ENCODE peak calls at places on chromosomes 6 and 20, in six cellular contexts. E is Peyer's patch, S is upper lobe of left lung, L is mammary epithelial cell, F is PC-3, H is heart left ventricle. J is an unnamed sample.

GRCh38 chr6:56540950-56541600 is 101.6 kb downstream of the DST start:
- DNase-seq in E (no peak), S (no peak), L (no peak), F (peak; percentile 32), H (no peak), J (no peak)

GRCh38 chr6:82890240-82890639 is 175.4 kb downstream of the UBE3D start:
- DNase-seq in E (no peak), S (no peak), L (no peak), F (no peak), H (no peak), J (no peak)

GRCh38 chr20:53642196-53643030 is 48.8 kb upstream of the ZNF217 start:
- DNase-seq in E (no peak), S (no peak), L (peak; percentile 68), F (peak; percentile 82), H (no peak), J (no peak)

GRCh38 chr20:44142416-44142815 is 44.6 kb downstream of the JPH2 start:
- DNase-seq in E (no peak), S (no peak), L (no peak), F (no peak), H (no peak), J (no peak)

GRCh38 chr20:43835944-43836540 is 78.6 kb upstream of the TOX2 start:
- DNase-seq in E (no peak), S (no peak), L (no peak), F (no peak), H (peak; percentile 2), J (no peak)

GRCh38 chr20:13486694-13487093 is 152.0 kb downstream of the TASP1 start:
- DNase-seq in E (no peak), S (no peak), L (no peak), F (no peak), H (no peak), J (no peak)

GRCh38 chr6:96939019-96939805 is 14.7 kb downstream of the KLHL32 start:
- DNase-seq in E (no peak), S (no peak), L (peak; percentile 67), F (peak; percentile 92), H (no peak), J (no peak)

GRCh38 chr6:11315743-11316437 is 83.4 kb upstream of the NEDD9 start:
- DNase-seq in E (no peak), S (no peak), L (peak; percentile 93), F (peak; percentile 93), H (no peak), J (no peak)

GRCh38 chr6:113936093-113936934 is 34.6 kb downstream of the HDAC2 start:
- DNase-seq in E (no peak), S (no peak), L (peak; percentile 30), F (peak; percentile 67), H (no peak), J (peak; percentile 9)

GRCh38 chr6:52389626-52390360 is 27.8 kb downstream of the PAQR8 start:
- DNase-seq in E (peak; percentile 88), S (no peak), L (peak; percentile 72), F (peak; percentile 91), H (peak; percentile 75), J (peak; percentile 75)

GRCh38 chr20:35626386-35627001 is 10.9 kb downstream of the SPAG4 start:
- DNase-seq in E (no peak), S (no peak), L (no peak), F (no peak), H (no peak), J (no peak)
- H3K36me3 ChIP-seq in E (no peaks in the 10 kb centered on the region), S (peaks cover 21% of the 10 kb centered on the region), L (peaks cover 19% of the 10 kb centered on the region), F (peaks cover 42% of the 10 kb centered on the region), H (peaks cover 73% of the 10 kb centered on the region), J (peaks cover 18% of the 10 kb centered on the region)

GRCh38 chr6:36209606-36210005 is 13.1 kb downstream of the BRPF3 start:
- DNase-seq in E (no peak), S (no peak), L (no peak), F (no peak), H (no peak), J (no peak)
- H3K36me3 ChIP-seq in E (no peaks in the 10 kb centered on the region), S (peaks cover 40% of the 10 kb centered on the region), L (peaks cover 24% of the 10 kb centered on the region), F (peaks cover 63% of the 10 kb centered on the region), H (peaks cover 97% of the 10 kb centered on the region), J (peaks cover 17% of the 10 kb centered on the region)

DNA sequence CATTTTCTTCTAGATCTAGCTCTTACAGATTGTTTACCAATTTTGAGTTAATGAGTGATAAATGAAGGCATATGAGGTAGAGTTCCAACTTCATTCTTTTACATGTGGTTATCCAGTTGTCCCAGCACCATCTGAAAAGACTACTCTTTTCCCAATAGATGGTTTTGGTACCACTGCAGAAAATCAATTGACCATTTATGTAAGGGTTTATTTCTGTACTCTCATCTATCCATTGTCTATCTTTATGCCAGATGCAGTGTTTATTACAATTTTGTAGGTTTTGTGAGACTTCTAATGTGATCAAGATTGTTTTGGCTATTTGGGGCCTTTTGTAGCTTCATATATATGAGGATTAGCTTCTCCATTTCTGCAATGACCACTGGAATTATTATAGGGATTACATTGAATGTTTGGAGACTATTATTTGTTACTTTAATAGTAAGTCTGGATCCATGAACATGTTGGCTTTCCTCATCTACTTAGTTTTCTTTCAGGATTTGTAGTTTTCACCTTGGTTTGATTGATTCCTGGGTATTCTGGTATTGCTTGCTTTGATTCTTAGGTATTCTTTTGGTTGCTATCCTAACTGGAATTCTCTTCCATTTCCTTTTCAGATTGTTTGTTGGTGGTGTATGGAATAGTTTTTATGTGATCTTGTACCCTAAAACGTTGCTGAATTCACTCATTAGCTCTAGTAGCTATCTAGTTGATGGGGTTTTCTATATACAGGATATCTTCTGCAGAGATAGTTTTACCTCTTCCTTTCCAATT is 10.4 kb downstream of the SNRPB start:
- DNase-seq in E (no peak), S (no peak), L (no peak), F (no peak), H (no peak), J (no peak)
- H3K36me3 ChIP-seq in E (no peaks in the 10 kb centered on the region), S (peaks cover 53% of the 10 kb centered on the region), L (peaks cover 49% of the 10 kb centered on the region), F (peaks cover 55% of the 10 kb centered on the region), H (peaks cover 64% of the 10 kb centered on the region), J (peaks cover 15% of the 10 kb centered on the region)

GRCh38 chr20:48734104-48734749 is 93.6 kb downstream of the PREX1 start:
- DNase-seq in E (no peak), S (no peak), L (no peak), F (peak; percentile 51), H (no peak), J (no peak)
- H3K36me3 ChIP-seq in E (no peaks in the 10 kb centered on the region), S (no peaks in the 10 kb centered on the region), L (no peaks in the 10 kb centered on the region), F (no peaks in the 10 kb centered on the region), H (peaks cover 61% of the 10 kb centered on the region), J (peaks cover 42% of the 10 kb centered on the region)

J was measured in GM06990.